ENCODE peak calls at places on chromosomes 1 and 21, in seven cellular contexts. H is CD8-positive, alpha-beta T cell; Z is cardiac muscle cell; N is endodermal cell; U is heart right ventricle; Q is right cardiac atrium; Y is colonic mucosa. F is an unnamed sample. For H3K4me1, the result is how much of the 10 kb centered on the place peaks cover.

GRCh38 chr1:171877711-171878110 is 36.4 kb downstream of the DNM3 start:
- DNase-seq in Y (no peak), U (no peak), H (no peak), Q (no peak), N (no peak), Z (peak), F (no peak)

GRCh38 chr1:180042994-180043622 is 88.5 kb downstream of the CEP350 start:
- DNase-seq in Z (peak), Y (no peak), N (no peak), U (no peak), H (no peak), Q (no peak), F (no peak)

GRCh38 chr1:109628540-109629321 is 9.1 kb downstream of the AMPD2 start:
- DNase-seq in Y (peak), H (no peak), N (peak), Z (no peak), U (no peak), Q (no peak), F (peak)

GRCh38 chr1:118963456-118964430 is 24.4 kb downstream of the TBX15 start:
- DNase-seq in H (no peak), Q (no peak), N (no peak), Z (peak), Y (no peak), U (no peak), F (no peak)

GRCh38 chr1:111030590-111030989 is 66.9 kb upstream of the LRIF1 start:
- DNase-seq in Z (peak), N (peak), Y (peak), U (peak), Q (no peak), H (no peak), F (peak)

GRCh38 chr1:213720032-213720431 is 267.7 kb upstream of the PROX1 start:
- DNase-seq in N (no peak), H (no peak), Q (no peak), Y (no peak), U (no peak), Z (no peak), F (no peak)

GRCh38 chr1:199931666-199932377 is 95.7 kb upstream of the NR5A2 start:
- DNase-seq in Q (no peak), U (no peak), Y (no peak), Z (peak), N (no peak), H (no peak), F (no peak)

GRCh38 chr21:46154155-46154954 is 1.0 kb downstream of the FTCD start:
- DNase-seq in N (peak), H (no peak), Y (no peak), Z (no peak), Q (peak), U (no peak), F (no peak)

GRCh38 chr1:244653439-244654283 is 735 bp downstream of the DESI2 start:
- DNase-seq in U (no peak), H (no peak), Q (no peak), N (peak), Z (peak), Y (peak), F (peak)

DNA sequence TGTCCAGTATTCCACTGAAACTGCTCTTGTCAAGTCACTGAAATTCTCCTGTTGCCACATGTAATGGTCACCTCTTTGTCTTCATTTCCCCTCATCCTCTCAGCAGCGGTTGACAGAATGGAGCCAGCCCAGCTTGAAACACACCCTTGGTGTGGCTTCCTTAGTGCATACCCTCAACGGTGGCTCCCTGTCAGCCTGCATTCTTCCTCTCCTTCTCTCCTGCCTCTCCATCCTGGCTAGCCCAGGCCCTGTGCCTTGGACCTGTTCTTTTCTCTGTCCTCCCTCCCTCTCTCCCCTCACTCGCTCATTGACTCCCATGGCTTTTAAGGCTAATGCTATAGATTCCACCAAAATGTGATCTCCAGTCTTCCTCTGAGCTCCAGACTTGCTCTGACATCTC is 3.7 kb downstream of the FCMR start:
- DNase-seq in H (no peak), N (no peak), Z (no peak), Y (no peak), Q (no peak), U (no peak), F (no peak)
- H3K4me1 ChIP-seq in H (half or more), N (under half), Z (under half), Y (under half), Q (under half), U (under half), F (under half)

DNA sequence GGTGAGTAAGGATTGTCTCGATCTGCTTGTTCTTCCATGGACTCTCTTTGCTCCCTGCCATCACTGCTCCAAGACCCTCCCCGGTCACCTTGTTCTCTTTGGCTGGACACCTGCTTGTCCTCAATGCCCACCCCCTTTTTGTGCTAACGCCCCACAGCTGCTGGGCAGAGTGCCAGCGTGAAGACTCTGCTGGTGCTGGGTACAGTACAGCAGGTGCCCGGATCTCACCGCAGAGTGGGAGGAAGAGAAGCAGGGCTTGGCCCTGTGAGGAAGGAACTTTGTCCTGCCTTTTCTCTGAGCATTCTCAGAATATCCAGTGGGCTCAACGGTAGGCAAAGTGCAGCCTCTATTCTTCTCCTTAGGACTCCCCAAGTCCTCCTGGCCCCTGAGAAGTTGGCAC is 90.1 kb downstream of the PLXNA2 start:
- DNase-seq in H (no peak), Z (no peak), Q (no peak), N (no peak), Y (peak), U (no peak), F (peak)
- H3K4me1 ChIP-seq in H (under half), Z (under half), Q (under half), N (under half), Y (under half), U (half or more), F (under half)

GRCh38 chr1:26291433-26291832 is 11.5 kb downstream of the SH3BGRL3 start:
- DNase-seq in Z (no peak), N (no peak), H (no peak), Q (no peak), Y (no peak), U (no peak), F (no peak)

GRCh38 chr1:26293911-26294463 is 12.4 kb downstream of the UBXN11 start:
- DNase-seq in Y (no peak), H (no peak), U (no peak), N (no peak), Z (no peak), Q (no peak), F (peak)

GRCh38 chr1:26290061-26290415 is 10.2 kb downstream of the SH3BGRL3 start:
- DNase-seq in Q (no peak), Z (no peak), H (no peak), N (no peak), U (no peak), Y (no peak), F (no peak)

GRCh38 chr1:26290416-26291261 is 10.8 kb downstream of the SH3BGRL3 start:
- DNase-seq in Q (peak), Y (no peak), N (peak), U (no peak), Z (no peak), H (no peak), F (peak)

GRCh38 chr1:26291939-26292338 is 12.1 kb downstream of the SH3BGRL3 start:
- DNase-seq in U (no peak), Q (no peak), Z (no peak), H (no peak), N (no peak), Y (no peak), F (no peak)
- H3K4me1 ChIP-seq in U (under half), Q (under half), Z (under half), H (half or more), N (under half), Y (under half), F (under half)

DNA sequence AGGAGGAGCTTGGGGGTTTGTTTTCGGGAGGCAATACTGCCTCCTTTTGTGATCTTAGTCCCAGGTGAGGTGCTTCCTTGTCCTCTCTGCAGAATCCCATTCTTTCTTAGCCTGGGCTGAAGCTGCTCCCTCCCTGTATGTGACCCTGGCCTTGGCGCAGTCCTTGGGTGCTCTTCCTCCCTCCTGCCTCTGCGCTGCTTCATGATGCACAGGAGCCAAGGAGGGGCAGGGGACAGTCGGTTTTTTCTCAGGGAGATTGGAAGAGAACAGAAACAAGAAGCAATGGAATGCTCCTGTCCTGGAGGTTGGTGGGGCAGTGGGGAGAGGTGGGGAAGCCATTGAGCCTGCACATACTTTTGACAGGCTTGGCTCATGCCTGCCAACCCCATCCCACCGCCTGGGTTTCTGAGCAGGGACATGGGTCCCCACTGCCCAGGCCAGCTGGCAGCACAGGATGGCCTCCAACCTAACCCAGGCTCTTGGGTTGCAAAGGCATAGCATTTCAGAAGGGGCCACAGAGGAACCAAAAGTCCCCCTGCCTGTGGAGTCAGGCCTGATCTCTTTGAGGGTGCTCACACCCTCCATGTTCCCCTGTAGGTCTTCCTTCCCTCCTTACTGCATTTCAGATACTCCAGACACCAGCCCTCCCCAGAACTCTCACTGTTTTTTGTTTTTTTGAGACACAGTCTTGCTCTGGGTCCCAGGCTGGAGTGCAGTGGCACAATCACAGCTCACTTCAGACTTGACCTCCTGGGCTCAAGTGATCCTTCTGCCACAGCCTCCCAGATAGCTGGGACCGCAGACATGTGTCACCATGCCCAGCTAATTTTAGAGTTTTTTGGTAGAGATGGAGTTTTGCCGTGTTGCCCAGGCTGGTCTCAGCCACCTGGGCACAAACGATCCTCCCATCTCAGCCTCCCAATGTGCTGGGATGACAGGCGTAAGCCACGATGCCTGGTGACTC is 16.1 kb downstream of the IL6R start:
- DNase-seq in H (no peak), U (no peak), Q (peak), Z (no peak), N (peak), Y (no peak), F (no peak)
- H3K4me1 ChIP-seq in H (half or more), U (half or more), Q (under half), Z (under half), N (under half), Y (under half), F (half or more)

DNA sequence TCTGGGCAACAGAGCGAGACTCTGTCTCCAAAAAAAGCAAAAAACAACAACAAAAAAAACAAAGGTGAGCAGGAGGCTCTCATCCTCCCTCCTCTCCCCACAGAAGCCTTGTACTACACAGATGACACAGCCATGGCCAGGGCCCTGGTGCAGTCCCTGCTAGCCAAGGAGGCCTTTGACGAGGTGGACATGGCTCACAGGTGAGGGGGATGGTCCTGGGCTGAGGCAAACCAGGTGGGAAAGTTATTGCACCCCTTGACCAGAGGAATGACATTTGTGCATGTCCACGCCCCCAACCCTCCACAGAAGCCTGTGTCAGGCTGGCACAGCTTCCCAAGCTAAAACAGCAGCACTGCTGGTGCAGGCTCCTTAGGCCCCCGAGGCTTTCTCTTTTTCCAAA is 2.4 kb downstream of the ADPRS start:
- DNase-seq in Q (peak), U (no peak), N (no peak), Z (no peak), H (no peak), Y (no peak), F (no peak)
- H3K4me1 ChIP-seq in Q (under half), U (half or more), N (under half), Z (under half), H (under half), Y (under half), F (under half)

GRCh38 chr1:53560572-53561487 is 101.6 kb downstream of the DMRTB1 start:
- DNase-seq in H (no peak), Q (peak), Z (no peak), U (no peak), Y (no peak), N (no peak), F (no peak)
- H3K4me1 ChIP-seq in H (under half), Q (under half), Z (under half), U (under half), Y (under half), N (under half), F (under half)

DNA sequence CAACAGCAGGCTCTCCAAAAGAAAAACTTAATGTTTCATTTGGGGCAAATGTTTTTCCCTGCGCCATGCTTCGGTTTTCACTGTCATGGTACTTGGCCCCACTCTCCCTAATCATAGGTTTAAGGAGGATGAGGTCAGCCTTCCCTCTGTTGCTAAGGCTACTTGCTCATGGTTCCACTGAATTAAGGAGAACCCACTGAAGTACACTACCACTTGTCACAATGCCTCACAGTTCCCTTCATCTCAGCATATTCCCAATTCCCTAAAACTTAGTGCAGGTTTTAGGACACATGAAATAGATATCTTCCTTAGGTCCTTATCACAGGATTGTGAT is 4.4 kb downstream of the COLGALT2 start:
- DNase-seq in Z (no peak), N (no peak), H (no peak), Q (no peak), Y (no peak), U (no peak), F (no peak)
- H3K4me1 ChIP-seq in Z (under half), N (under half), H (under half), Q (under half), Y (under half), U (under half), F (under half)

GRCh38 chr1:36236302-36236701 is 12.1 kb downstream of the THRAP3 start:
- DNase-seq in U (no peak), H (no peak), Q (no peak), N (no peak), Y (no peak), Z (no peak), F (no peak)

GRCh38 chr1:36231191-36231590 is 6.9 kb downstream of the THRAP3 start:
- DNase-seq in H (no peak), Y (no peak), U (no peak), Q (no peak), Z (no peak), N (no peak), F (peak)

GRCh38 chr1:36232212-36233031 is 8.2 kb downstream of the THRAP3 start:
- DNase-seq in H (no peak), Y (no peak), Q (no peak), U (no peak), N (no peak), Z (no peak), F (peak)
- H3K4me1 ChIP-seq in H (under half), Y (under half), Q (under half), U (half or more), N (under half), Z (under half), F (under half)